ENCODE peak calls at places on chromosomes 6 and 20, in seven cellular contexts. Z, V, X, A, Q, K and T are unnamed samples. For H3K36me3, the result is how much of the 10 kb centered on the place peaks cover.

GRCh38 chr20:19348582-19348981 is 136.1 kb downstream of the SLC24A3 start:
- DNase-seq in Z (no peak), V (no peak), A (no peak), X (no peak), Q (no peak), K (no peak), T (no peak)

GRCh38 chr6:135179920-135180457 is 1.1 kb upstream of the MYB start:
- DNase-seq in X (no peak), Z (no peak), K (no peak), V (no peak), A (peak), Q (peak), T (no peak)

GRCh38 chr6:37582309-37582708 is 82.6 kb upstream of the CCDC167 start:
- DNase-seq in A (no peak), K (no peak), Z (peak), V (no peak), Q (no peak), X (peak), T (no peak)

GRCh38 chr6:79947191-79948173 is at the start of gene ELOVL4:
- DNase-seq in V (peak), Q (peak), Z (no peak), X (peak), A (peak), K (peak), T (peak)

GRCh38 chr6:130676077-130676772 is 151.0 kb upstream of the SMLR1 start:
- DNase-seq in Z (no peak), A (no peak), X (no peak), K (peak), Q (no peak), V (peak), T (peak)

GRCh38 chr6:167314180-167314821 is 10.6 kb upstream of the TTLL2 start:
- DNase-seq in Z (no peak), K (no peak), V (no peak), X (no peak), A (no peak), Q (no peak), T (no peak)

GRCh38 chr6:91653324-91653723 is 1066.5 kb upstream of the MAP3K7 start:
- DNase-seq in Z (no peak), V (no peak), A (no peak), X (no peak), K (no peak), Q (no peak), T (no peak)

GRCh38 chr6:48109902-48110301 is 1.1 kb downstream of the PTCHD4 start:
- DNase-seq in V (no peak), X (no peak), Z (no peak), K (no peak), Q (peak), A (no peak), T (no peak)

GRCh38 chr6:113529191-113529590 is 328.0 kb upstream of the MARCKS start:
- DNase-seq in Z (no peak), K (no peak), X (no peak), A (no peak), Q (peak), V (no peak), T (no peak)

GRCh38 chr20:3811421-3812258 is 8.7 kb upstream of the AP5S1 start:
- DNase-seq in V (peak), Q (peak), X (peak), Z (peak), K (peak), A (peak), T (peak)

GRCh38 chr20:43804781-43805180 is 78.0 kb upstream of the GTSF1L start:
- DNase-seq in K (no peak), Z (no peak), A (no peak), X (no peak), Q (no peak), V (no peak), T (no peak)

GRCh38 chr20:61664741-61665320 is 400.9 kb downstream of the TAF4 start:
- DNase-seq in A (no peak), Q (no peak), Z (no peak), K (no peak), V (no peak), X (no peak), T (no peak)

DNA sequence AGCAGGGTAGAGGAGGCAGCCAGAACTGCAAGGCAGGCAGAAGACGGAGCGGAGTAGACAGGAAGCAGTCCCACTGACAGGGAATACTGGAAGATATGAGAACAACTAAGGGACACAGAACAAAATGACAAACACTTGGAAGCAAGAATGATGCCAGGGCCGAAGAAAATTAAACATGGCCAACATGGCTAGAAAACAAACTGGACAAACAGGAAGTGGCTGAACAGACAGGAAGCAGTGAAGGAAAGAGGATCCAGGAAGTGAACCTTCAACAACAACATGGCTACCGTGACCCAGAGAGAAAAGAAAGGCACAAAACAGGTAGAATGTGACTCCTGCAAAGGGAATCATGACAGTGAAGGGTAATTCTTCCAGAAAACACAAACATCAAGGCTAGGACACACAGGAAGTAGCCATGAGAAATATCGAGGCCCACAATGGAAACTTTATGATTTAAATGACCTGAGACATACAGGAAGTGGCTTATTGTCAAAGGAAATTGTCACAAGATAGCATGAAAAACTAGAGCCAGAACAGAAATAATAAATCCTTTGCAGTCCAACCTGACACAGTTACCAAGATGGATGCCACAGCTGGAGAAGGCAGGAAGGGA is 9.1 kb downstream of the COL11A2 start:
- DNase-seq in Z (no peak), V (no peak), K (no peak), X (no peak), A (no peak), Q (no peak), T (no peak)
- H3K4me3 ChIP-seq in Z (no peak), V (no peak), K (no peak), X (no peak), A (peak), Q (no peak), T (no peak)

GRCh38 chr20:62860924-62861691 is 514 bp downstream of the TCFL5 start:
- DNase-seq in A (peak), V (peak), Q (no peak), Z (peak), K (no peak), X (no peak), T (peak)
- H3K36me3 ChIP-seq in A (under half), V (under half), Q (under half), Z (under half), K (under half), X (under half), T (under half)

DNA sequence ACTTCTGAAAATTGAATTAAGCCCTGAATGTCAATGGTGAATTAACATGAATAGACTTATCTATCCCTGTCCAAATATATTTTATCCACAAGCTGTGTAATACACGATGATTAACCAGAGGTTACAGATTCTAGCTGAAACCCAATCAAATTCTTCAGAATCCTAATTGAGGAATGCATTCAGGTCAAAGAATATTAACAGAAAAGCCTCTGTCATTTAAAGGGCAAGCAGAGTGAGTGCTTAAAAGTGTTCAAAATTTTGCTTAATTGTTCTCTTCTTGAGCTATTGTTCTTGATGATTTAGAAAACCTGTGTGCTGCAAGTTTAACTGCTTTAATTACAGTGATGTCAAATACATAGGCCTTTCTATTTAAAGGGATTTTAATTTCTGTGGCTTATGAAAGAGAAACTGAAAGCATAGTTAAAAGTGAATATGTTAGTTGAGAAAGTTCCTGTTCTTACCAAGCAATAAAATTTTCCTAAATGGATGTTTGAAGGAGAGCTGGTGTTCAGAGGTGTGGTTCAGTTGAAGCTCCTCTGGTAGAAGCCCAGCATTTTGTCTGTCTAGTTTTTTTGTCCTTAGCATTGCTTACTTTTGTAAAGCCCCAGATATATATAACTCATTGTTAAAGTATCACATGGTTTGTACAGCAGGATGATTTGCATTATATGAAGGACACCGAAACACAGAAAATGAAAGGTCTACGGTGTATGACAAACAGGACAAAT is 466.3 kb upstream of the PLCB4 start:
- DNase-seq in Z (no peak), V (no peak), X (no peak), A (no peak), Q (no peak), K (no peak), T (no peak)
- H3K4me3 ChIP-seq in Z (no peak), V (no peak), X (no peak), A (peak), Q (no peak), K (peak), T (no peak)

GRCh38 chr6:152308306-152308705 is 328.9 kb downstream of the SYNE1 start:
- DNase-seq in K (no peak), Q (no peak), V (no peak), X (no peak), Z (no peak), A (no peak), T (no peak)
- H3K36me3 ChIP-seq in K (under half), Q (under half), V (under half), X (under half), Z (under half), A (under half), T (under half)